ENCODE peak calls at places on chromosome 16, in seven cellular contexts. L is cardiac fibroblast, K is B cell, B is BJ, R is PC-3, Y is AG10803, U is nephron progenitor cell. M is an unnamed sample.

GRCh38 chr16:71214771-71215381 is 15.6 kb downstream of the HYDIN start:
- DNase-seq in L (peak), K (no peak), B (no peak), R (peak), Y (no peak), U (no peak), M (no peak)

GRCh38 chr16:65658339-65659275 is 536.7 kb upstream of the CDH11 start:
- DNase-seq in L (peak), K (no peak), B (peak), R (peak), Y (peak), U (no peak), M (peak)

GRCh38 chr16:11142951-11143740 is 112.9 kb downstream of the SOCS1 start:
- DNase-seq in L (no peak), K (no peak), B (no peak), R (no peak), Y (no peak), U (no peak), M (no peak)

GRCh38 chr16:46832757-46833464 is 1.9 kb upstream of the C16orf87 start:
- DNase-seq in L (no peak), K (no peak), B (no peak), R (no peak), Y (no peak), U (no peak), M (no peak)

GRCh38 chr16:69762843-69763556 is 868 bp downstream of the WWP2 start:
- DNase-seq in L (peak), K (peak), B (no peak), R (peak), Y (peak), U (no peak), M (peak)

GRCh38 chr16:54054237-54054780 is 232.3 kb downstream of the IRX3 start:
- DNase-seq in L (no peak), K (no peak), B (no peak), R (no peak), Y (no peak), U (no peak), M (no peak)

GRCh38 chr16:65122974-65123845 is 1.3 kb upstream of the CDH11 start:
- DNase-seq in L (peak), K (no peak), B (no peak), R (peak), Y (peak), U (peak), M (peak)

GRCh38 chr16:19506965-19507364 is 14.9 kb downstream of the GDE1 start:
- DNase-seq in L (no peak), K (no peak), B (no peak), R (no peak), Y (no peak), U (no peak), M (no peak)

GRCh38 chr16:10805362-10805761 is 13.2 kb downstream of the TVP23A start:
- DNase-seq in L (no peak), K (no peak), B (no peak), R (no peak), Y (no peak), U (no peak), M (no peak)

GRCh38 chr16:31206776-31207175 is 4.2 kb upstream of the PYCARD start:
- DNase-seq in L (no peak), K (no peak), B (no peak), R (no peak), Y (no peak), U (no peak), M (no peak)

GRCh38 chr16:29831490-29831889 is 11.2 kb downstream of the MVP start:
- DNase-seq in L (no peak), K (no peak), B (no peak), R (no peak), Y (no peak), U (no peak), M (no peak)

GRCh38 chr16:23146877-23147601 is 2.2 kb downstream of the USP31 start:
- DNase-seq in L (no peak), K (no peak), B (no peak), R (no peak), Y (no peak), U (no peak), M (no peak)

GRCh38 chr16:26863971-26864370 is 202.8 kb upstream of the C16orf82 start:
- DNase-seq in L (no peak), K (no peak), B (no peak), R (no peak), Y (no peak), U (no peak), M (no peak)

GRCh38 chr16:73432794-73433455 is 385.0 kb upstream of the ZFHX3 start:
- DNase-seq in L (no peak), K (no peak), B (no peak), R (no peak), Y (no peak), U (no peak), M (no peak)

GRCh38 chr16:89954462-89954861 is 5.9 kb downstream of the DEF8 start:
- DNase-seq in L (no peak), K (no peak), B (no peak), R (no peak), Y (no peak), U (no peak), M (no peak)

GRCh38 chr16:50558913-50559312 is 10.7 kb downstream of the NKD1 start:
- DNase-seq in L (no peak), K (no peak), B (no peak), R (no peak), Y (no peak), U (no peak), M (no peak)

GRCh38 chr16:11556945-11557720 is 29.6 kb downstream of the LITAF start:
- DNase-seq in L (no peak), K (no peak), B (no peak), R (no peak), Y (no peak), U (no peak), M (no peak)

GRCh38 chr16:2824626-2825025 is 5.5 kb upstream of the ZG16B start:
- DNase-seq in L (no peak), K (no peak), B (no peak), R (no peak), Y (no peak), U (no peak), M (no peak)

GRCh38 chr16:66430214-66430613 is 3.1 kb downstream of the BEAN1 start:
- DNase-seq in L (no peak), K (no peak), B (no peak), R (no peak), Y (no peak), U (no peak), M (no peak)

GRCh38 chr16:28091706-28092105 is 28.2 kb upstream of the GSG1L start:
- DNase-seq in L (no peak), K (no peak), B (no peak), R (no peak), Y (no peak), U (no peak), M (no peak)

GRCh38 chr16:50702725-50703124 is 9.3 kb downstream of the NOD2 start:
- DNase-seq in L (no peak), K (no peak), B (no peak), R (no peak), Y (no peak), U (no peak), M (no peak)

GRCh38 chr16:10883004-10883403 is 6.0 kb downstream of the CIITA start:
- DNase-seq in L (no peak), K (no peak), B (no peak), R (peak), Y (no peak), U (peak), M (no peak)

GRCh38 chr16:73172621-73173312 is 124.8 kb upstream of the ZFHX3 start:
- DNase-seq in L (peak), K (no peak), B (peak), R (peak), Y (peak), U (peak), M (peak)

GRCh38 chr16:62965831-62966230 is 929.6 kb upstream of the CDH8 start:
- DNase-seq in L (no peak), K (no peak), B (no peak), R (no peak), Y (no peak), U (no peak), M (no peak)

DNA sequence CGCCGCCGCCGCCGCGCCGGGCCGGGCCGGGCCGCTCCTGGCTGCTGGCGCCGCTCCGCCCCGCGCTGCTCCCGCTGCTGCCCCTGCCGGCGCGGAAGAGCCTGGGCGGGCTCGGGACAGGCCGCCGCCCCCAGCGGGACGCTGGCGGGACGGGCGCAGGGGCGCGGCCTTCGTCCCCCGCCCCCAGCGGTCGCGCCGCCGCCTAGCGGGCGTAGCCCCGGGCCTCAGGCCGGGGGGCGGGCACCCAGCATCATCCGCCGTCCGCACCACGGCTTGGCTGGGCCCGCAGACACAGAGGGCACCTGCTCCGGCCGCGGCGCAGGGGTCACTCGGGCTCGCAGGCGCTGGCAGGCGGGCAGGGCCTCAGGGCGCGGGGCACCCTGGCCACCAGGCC is at the start of gene AMFR:
- DNase-seq in L (peak), K (peak), B (peak), R (peak), Y (peak), U (peak), M (peak)
- TF ChIP-seq CTCF in L (peak), K (peak), B (no peak), R (no peak), Y (no peak), U (no peak), M (peak)

GRCh38 chr16:57756424-57757325 is 21.1 kb downstream of the KATNB1 start:
- DNase-seq in L (no peak), K (no peak), B (no peak), R (no peak), Y (no peak), U (no peak), M (no peak)

GRCh38 chr16:57753448-57754353 is 18.1 kb downstream of the KATNB1 start:
- DNase-seq in L (no peak), K (no peak), B (no peak), R (no peak), Y (no peak), U (no peak), M (no peak)

GRCh38 chr16:57755726-57756423 is 20.3 kb downstream of the KATNB1 start:
- DNase-seq in L (no peak), K (no peak), B (no peak), R (no peak), Y (no peak), U (no peak), M (no peak)

GRCh38 chr16:57754354-57755060 is 18.9 kb downstream of the KATNB1 start:
- DNase-seq in L (no peak), K (no peak), B (no peak), R (no peak), Y (no peak), U (no peak), M (no peak)

GRCh38 chr16:57755061-57755684 is 19.6 kb downstream of the KATNB1 start:
- DNase-seq in L (no peak), K (no peak), B (no peak), R (no peak), Y (no peak), U (no peak), M (no peak)
- TF ChIP-seq CTCF in L (peak), K (no peak), B (no peak), R (no peak), Y (no peak), U (no peak), M (peak)

GRCh38 chr16:75304521-75305363 is 53.3 kb upstream of the BCAR1 start:
- DNase-seq in L (peak), K (no peak), B (peak), R (peak), Y (peak), U (no peak), M (peak)
- TF ChIP-seq CTCF in L (no peak), K (no peak), B (peak), R (no peak), Y (peak), U (no peak), M (no peak)

DNA sequence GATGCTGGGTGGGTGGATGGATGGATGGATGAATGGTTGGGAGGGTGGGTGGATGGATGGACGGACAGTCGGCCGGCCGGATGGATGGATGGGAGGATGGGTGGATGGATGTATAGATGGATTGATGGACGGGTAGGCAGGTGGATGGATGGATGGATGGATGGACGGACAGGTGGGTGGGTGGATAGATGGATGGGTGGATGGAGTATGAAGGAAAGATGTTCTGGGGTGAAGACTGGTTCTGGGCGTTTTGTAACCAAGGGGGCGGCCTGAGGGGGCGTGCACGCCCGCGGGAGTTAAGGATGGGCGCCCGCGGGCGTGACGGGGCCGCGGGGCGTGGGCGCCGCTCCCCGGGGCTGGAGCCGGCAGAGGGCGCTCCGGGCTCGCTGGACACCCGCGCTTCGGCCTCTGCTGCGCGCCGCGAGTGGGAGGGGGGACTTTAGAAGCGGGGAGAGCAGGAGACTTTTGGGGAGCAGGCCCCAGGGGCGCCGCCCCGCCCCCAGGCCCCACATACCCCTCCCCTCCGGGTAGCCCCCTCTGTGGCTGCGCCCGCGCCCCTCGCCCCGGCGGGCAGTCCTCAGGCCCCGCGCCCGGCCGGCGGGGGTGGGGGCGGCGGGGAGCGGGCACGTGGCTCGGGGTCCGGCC is at the start of gene NECAB2:
- DNase-seq in L (peak), K (peak), B (no peak), R (peak), Y (peak), U (peak), M (no peak)
- TF ChIP-seq CTCF in L (peak), K (no peak), B (peak), R (peak), Y (peak), U (peak), M (peak)

GRCh38 chr16:21064203-21064602 is 86.4 kb downstream of the DNAH3 start:
- DNase-seq in L (no peak), K (no peak), B (no peak), R (no peak), Y (no peak), U (no peak), M (no peak)
- TF ChIP-seq CTCF in L (no peak), K (no peak), B (no peak), R (no peak), Y (no peak), U (no peak), M (no peak)

GRCh38 chr16:318628-319027 is 33.9 kb downstream of the AXIN1 start:
- DNase-seq in L (no peak), K (no peak), B (no peak), R (no peak), Y (no peak), U (peak), M (no peak)
- TF ChIP-seq CTCF in L (peak), K (no peak), B (peak), R (peak), Y (no peak), U (peak), M (peak)

DNA sequence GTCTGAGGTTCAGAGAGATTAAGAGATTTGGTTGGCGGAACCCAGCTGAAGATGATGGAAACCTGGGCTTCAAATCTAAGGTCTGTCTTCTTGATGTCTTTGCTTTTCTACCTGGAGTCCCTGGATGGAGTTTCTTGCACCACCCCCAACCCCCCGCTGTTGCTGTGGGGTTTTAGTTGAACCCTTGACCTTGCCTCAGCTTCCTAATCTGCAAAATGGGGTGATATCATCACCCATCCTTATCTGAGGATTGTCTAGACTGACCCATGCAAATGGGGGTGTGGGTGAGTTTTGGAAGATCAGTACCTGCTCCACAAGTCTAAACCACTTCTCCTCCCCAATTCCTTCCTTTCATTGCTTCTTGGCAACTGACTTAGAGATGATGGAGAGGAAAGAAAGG is 9.0 kb upstream of the CMIP start:
- DNase-seq in L (no peak), K (no peak), B (no peak), R (no peak), Y (no peak), U (no peak), M (no peak)
- TF ChIP-seq CTCF in L (no peak), K (no peak), B (no peak), R (no peak), Y (no peak), U (no peak), M (no peak)